ENCODE peak calls at places on chromosomes 1 and 21, in seven cellular contexts. B, H, X, O, A, M and K are unnamed samples.

GRCh38 chr1:246608616-246609376 is 42.5 kb downstream of the CNST start:
- DNase-seq in B (peak; percentile 78), H (peak; percentile 34), X (no peak), O (no peak), A (peak; percentile 34), M (peak; percentile 92), K (no peak)

GRCh38 chr1:65399003-65399402 is 21.5 kb upstream of the LEPR start:
- DNase-seq in B (no peak), H (no peak), X (no peak), O (no peak), A (no peak), M (no peak), K (no peak)

GRCh38 chr1:150516050-150516591 is 569 bp downstream of the FALEC start:
- DNase-seq in B (no peak), H (no peak), X (no peak), O (no peak), A (no peak), M (peak; percentile 20), K (no peak)

GRCh38 chr1:112460672-112461071 is 48.1 kb upstream of the WNT2B start:
- DNase-seq in B (no peak), H (no peak), X (no peak), O (no peak), A (no peak), M (no peak), K (no peak)

GRCh38 chr1:113545210-113545609 is 154.9 kb downstream of the MAGI3 start:
- DNase-seq in B (no peak), H (no peak), X (no peak), O (no peak), A (no peak), M (no peak), K (no peak)

GRCh38 chr1:1881727-1882126 is 9.2 kb downstream of the GNB1 start:
- DNase-seq in B (peak; percentile 80), H (no peak), X (no peak), O (no peak), A (no peak), M (no peak), K (no peak)

GRCh38 chr1:25996966-25997758 is 701 bp downstream of the PAFAH2 start:
- DNase-seq in B (peak; percentile 62), H (no peak), X (no peak), O (no peak), A (peak; percentile 64), M (no peak), K (no peak)

GRCh38 chr1:245788269-245788668 is 633.5 kb downstream of the KIF26B start:
- DNase-seq in B (no peak), H (no peak), X (no peak), O (no peak), A (no peak), M (peak; percentile 5), K (no peak)

GRCh38 chr1:27609618-27610240 is 5.8 kb upstream of the AHDC1 start:
- DNase-seq in B (no peak), H (no peak), X (no peak), O (no peak), A (no peak), M (no peak), K (no peak)

GRCh38 chr21:45299026-45299863 is 11.6 kb upstream of the POFUT2 start:
- DNase-seq in B (no peak), H (no peak), X (no peak), O (no peak), A (no peak), M (no peak), K (no peak)

GRCh38 chr1:244802041-244802440 is 33.4 kb upstream of the COX20 start:
- DNase-seq in B (no peak), H (no peak), X (no peak), O (no peak), A (no peak), M (peak; percentile 11), K (no peak)

GRCh38 chr21:41765393-41765950 is 1.4 kb downstream of the RIPK4 start:
- DNase-seq in B (no peak), H (no peak), X (no peak), O (no peak), A (no peak), M (no peak), K (no peak)

GRCh38 chr1:58572691-58573090 is 4.4 kb downstream of the TACSTD2 start:
- DNase-seq in B (no peak), H (no peak), X (no peak), O (no peak), A (no peak), M (peak; percentile 74), K (no peak)

GRCh38 chr1:76759950-76760349 is 107.3 kb upstream of the ST6GALNAC5 start:
- DNase-seq in B (no peak), H (no peak), X (no peak), O (no peak), A (no peak), M (peak; percentile 33), K (no peak)

GRCh38 chr21:27694667-27695066 is 727.8 kb upstream of the ADAMTS5 start:
- DNase-seq in B (no peak), H (no peak), X (no peak), O (no peak), A (no peak), M (no peak), K (no peak)

GRCh38 chr21:15249285-15249993 is 184.6 kb upstream of the NRIP1 start:
- DNase-seq in B (no peak), H (no peak), X (no peak), O (no peak), A (no peak), M (no peak), K (no peak)

GRCh38 chr1:87120779-87121178 is 206.3 kb downstream of the HS2ST1 start:
- DNase-seq in B (no peak), H (no peak), X (no peak), O (no peak), A (no peak), M (no peak), K (no peak)

GRCh38 chr1:43311521-43311920 is 10.7 kb downstream of the TIE1 start:
- DNase-seq in B (no peak), H (no peak), X (no peak), O (no peak), A (no peak), M (no peak), K (no peak)

GRCh38 chr1:32992489-32993214 is 28.0 kb upstream of the RNF19B start:
- DNase-seq in B (peak; percentile 87), H (peak; percentile 83), X (no peak), O (peak; percentile 40), A (peak; percentile 80), M (peak; percentile 90), K (no peak)

GRCh38 chr1:204402391-204402790 is 9.2 kb downstream of the PPP1R15B start:
- DNase-seq in B (peak; percentile 7), H (no peak), X (no peak), O (no peak), A (no peak), M (no peak), K (no peak)

DNA sequence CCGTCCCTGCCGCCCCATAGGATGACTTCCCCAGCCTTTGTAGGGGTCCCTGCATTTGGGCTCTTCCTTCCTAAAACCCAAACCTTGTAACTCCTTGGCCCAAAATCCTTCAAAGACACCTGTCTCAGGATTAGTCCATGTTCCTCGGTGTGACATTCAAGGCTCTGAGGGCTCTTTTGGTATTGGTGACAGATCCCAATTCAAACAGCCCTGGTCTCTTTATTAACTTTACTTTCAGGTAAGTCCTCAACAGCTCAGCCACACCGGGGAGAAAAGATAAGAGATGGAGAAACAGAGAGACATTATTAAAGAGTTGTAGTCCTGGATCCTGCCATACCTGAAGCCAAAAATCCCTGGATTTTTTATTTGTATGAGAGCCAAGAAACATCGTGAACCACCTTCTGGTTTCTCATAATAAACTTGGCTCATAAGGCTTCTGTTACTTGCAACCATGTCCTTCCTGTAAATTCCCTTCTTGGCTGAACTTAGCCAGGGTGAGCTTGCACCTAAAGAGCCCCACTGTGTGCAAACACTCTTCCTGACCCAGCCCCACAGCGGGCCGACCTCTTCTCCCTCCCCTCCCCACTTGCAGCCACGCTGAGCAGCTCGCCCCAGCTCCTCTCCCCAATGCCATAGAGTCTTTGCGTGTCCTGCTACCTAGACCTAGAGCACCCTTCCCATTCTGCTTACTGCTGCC is 7.9 kb upstream of the MATN1 start:
- DNase-seq in B (no peak), H (no peak), X (no peak), O (no peak), A (no peak), M (no peak), K (no peak)
- TF ChIP-seq CTCF in B (no peak), H (no peak), X (no peak), O (no peak), A (no peak), M (no peak), K (no peak)

DNA sequence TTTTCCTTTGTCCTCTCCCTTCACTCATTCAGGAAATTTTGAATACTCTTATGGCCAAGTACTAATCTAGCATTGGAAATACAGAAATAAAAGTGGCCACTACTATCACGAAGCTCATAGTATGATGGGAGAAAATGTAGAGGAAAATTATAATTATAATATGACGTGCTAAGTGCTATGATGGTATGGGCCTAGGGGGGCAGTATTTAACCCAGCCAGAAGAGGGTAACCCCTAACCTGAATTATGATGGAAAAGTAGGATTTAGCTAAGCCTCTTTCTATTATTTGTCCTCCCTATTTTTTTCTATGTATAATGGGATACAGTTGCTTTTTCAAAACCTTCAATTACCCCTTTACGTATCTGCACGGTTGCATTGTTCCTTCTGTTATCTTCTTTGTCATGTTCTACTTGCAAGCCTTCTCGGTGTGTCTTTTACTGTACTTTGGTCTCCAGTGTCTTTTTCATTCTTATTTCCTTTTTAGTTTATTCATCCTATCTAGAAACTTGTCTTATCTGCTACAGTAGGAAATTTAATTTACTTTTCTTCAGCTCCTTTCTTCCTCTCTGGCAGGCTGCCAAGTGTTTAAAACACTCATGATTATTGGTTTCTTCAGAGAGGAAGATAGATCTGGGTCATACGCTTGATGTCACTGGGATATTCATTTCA is 88.8 kb upstream of the GPR52 start:
- DNase-seq in B (peak; percentile 78), H (no peak), X (no peak), O (no peak), A (no peak), M (peak; percentile 48), K (no peak)
- TF ChIP-seq CTCF in B (no peak), H (no peak), X (no peak), O (no peak), A (no peak), M (no peak), K (no peak)

DNA sequence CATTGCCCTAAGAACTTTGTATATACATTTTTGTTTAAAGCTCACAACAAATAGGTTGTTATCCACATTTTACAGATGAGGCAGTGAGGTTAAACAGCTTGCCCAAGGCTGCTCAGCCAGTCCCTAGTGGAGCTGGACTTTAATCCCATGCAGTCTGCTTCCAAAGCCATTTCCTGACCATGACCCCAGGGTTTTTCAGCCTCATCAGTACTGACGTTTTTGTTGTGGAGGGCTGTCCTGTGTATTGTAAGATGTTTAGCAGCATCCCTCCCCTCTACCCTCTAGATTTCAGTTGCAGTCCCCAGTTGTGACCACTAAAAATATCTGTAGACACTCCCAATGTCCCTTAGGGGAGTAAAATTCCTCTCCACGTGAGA is 30.3 kb upstream of the C1orf105 start:
- DNase-seq in B (no peak), H (no peak), X (no peak), O (no peak), A (no peak), M (no peak), K (no peak)
- TF ChIP-seq CTCF in B (no peak), H (no peak), X (no peak), O (no peak), A (no peak), M (no peak), K (peak; percentile 30)

DNA sequence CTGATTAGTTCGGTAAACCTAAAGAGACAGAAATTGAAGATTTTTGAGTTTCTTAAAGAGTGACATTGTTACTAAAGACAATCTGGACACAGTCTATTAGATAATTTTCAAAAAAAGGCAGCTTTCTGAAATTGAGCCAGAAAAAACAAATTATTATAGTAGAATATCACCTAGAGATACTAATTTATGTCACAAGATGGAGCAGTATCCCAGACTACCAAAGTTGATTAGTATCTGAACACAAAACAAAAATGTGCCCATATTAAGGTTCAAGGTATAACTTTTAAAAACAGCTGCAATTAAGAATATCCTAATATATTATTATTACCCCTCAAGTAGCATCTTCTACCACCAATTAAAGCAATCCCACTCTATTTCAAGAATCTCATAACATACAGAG is 40.5 kb upstream of the SYT2 start:
- DNase-seq in B (no peak), H (peak; percentile 3), X (no peak), O (no peak), A (no peak), M (no peak), K (no peak)
- TF ChIP-seq CTCF in B (no peak), H (peak; percentile 18), X (peak; percentile 44), O (no peak), A (no peak), M (no peak), K (no peak)